ENCODE peak calls at places on chromosome X, in five cellular contexts. X is ascending aorta, O is psoas muscle, Z is Karpas-422, K is small intestine. P is an unnamed sample.

GRCh38 chrX:111181883-111182400 is 86.0 kb downstream of the PAK3 start:
- DNase-seq in X (no peak), O (no peak), Z (no peak), K (no peak), P (no peak)

GRCh38 chrX:55160685-55161552 is 59.2 kb upstream of the PAGE5 start:
- DNase-seq in X (peak; percentile 55), O (peak; percentile 92), Z (peak; percentile 95), K (peak; percentile 87), P (peak; percentile 89)

GRCh38 chrX:45712067-45712466 is 511.4 kb upstream of the DIPK2B start:
- DNase-seq in X (no peak), O (no peak), Z (no peak), K (no peak), P (no peak)

GRCh38 chrX:28205905-28206304 is 224.7 kb upstream of the DCAF8L1 start:
- DNase-seq in X (no peak), O (no peak), Z (no peak), K (peak; percentile 1), P (no peak)

GRCh38 chrX:77628294-77629025 is 157.6 kb downstream of the ATRX start:
- DNase-seq in X (no peak), O (no peak), Z (peak; percentile 46), K (peak; percentile 45), P (no peak)

GRCh38 chrX:10259716-10260115 is 102.9 kb downstream of the CLCN4 start:
- DNase-seq in X (no peak), O (no peak), Z (no peak), K (no peak), P (no peak)

GRCh38 chrX:153525451-153525850 is 8.0 kb downstream of the ATP2B3 start:
- DNase-seq in X (no peak), O (no peak), Z (no peak), K (no peak), P (no peak)

GRCh38 chrX:68808686-68809357 is 20.0 kb upstream of the EFNB1 start:
- DNase-seq in X (no peak), O (no peak), Z (no peak), K (no peak), P (no peak)

GRCh38 chrX:140346711-140347110 is 158.2 kb downstream of the SOX3 start:
- DNase-seq in X (no peak), O (no peak), Z (no peak), K (no peak), P (no peak)

GRCh38 chrX:24396930-24397277 is 36.5 kb downstream of the SUPT20HL1 start:
- DNase-seq in X (no peak), O (no peak), Z (no peak), K (no peak), P (no peak)

GRCh38 chrX:153075366-153075765 is 3.1 kb downstream of the PNMA6A start:
- DNase-seq in X (no peak), O (no peak), Z (no peak), K (no peak), P (no peak)

GRCh38 chrX:8194216-8194615 is 23.1 kb upstream of the VCX2 start:
- DNase-seq in X (no peak), O (no peak), Z (no peak), K (no peak), P (no peak)

GRCh38 chrX:112218388-112218787 is 135.8 kb upstream of the TRPC5 start:
- DNase-seq in X (no peak), O (no peak), Z (no peak), K (no peak), P (no peak)

GRCh38 chrX:123184858-123185251 is 777 bp downstream of the GRIA3 start:
- DNase-seq in X (no peak), O (no peak), Z (no peak), K (no peak), P (no peak)

GRCh38 chrX:46665232-46666162 is 91.9 kb downstream of the CHST7 start:
- DNase-seq in X (no peak), O (no peak), Z (no peak), K (no peak), P (no peak)

GRCh38 chrX:43500240-43500639 is 155.9 kb upstream of the MAOA start:
- DNase-seq in X (no peak), O (no peak), Z (no peak), K (no peak), P (no peak)
- H3K27ac ChIP-seq in X (no peak overlapping the region), O (no peak overlapping the region), Z (no peak overlapping the region), K (no peak overlapping the region), P (no peak overlapping the region)

GRCh38 chrX:78944351-78944750 is 840 bp upstream of the P2RY10 start:
- DNase-seq in X (no peak), O (no peak), Z (no peak), K (no peak), P (no peak)

GRCh38 chrX:78945186-78945912 is at the start of gene P2RY10:
- DNase-seq in X (no peak), O (no peak), Z (peak; percentile 76), K (peak; percentile 35), P (peak; percentile 69)

GRCh38 chrX:78946178-78946896 is 1.1 kb downstream of the P2RY10 start:
- DNase-seq in X (no peak), O (no peak), Z (no peak), K (no peak), P (no peak)

DNA sequence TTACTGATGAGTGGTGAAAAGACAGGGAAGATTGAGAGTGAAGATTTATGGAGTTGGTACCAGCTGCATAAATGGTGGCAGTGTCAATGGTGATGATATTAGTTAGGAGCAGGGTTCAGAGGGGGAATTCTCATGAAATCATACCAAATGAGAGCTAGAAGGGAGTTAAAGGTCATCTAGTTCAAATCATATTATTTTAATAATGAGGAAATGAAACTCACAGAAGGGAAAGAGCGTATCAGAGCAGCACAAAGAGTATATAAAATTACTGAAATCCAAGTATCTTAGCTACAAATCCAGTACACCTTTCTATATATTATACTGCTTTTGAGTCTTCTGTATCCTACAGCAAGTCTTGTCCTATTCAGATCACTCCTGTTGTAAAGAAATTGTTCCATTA is 5.0 kb downstream of the P2RY10 start:
- DNase-seq in X (no peak), O (no peak), Z (peak; percentile 42), K (no peak), P (no peak)
- H3K4me1 ChIP-seq in X (no peaks in the 10 kb centered on the region), O (no peaks in the 10 kb centered on the region), Z (peaks cover 35% of the 10 kb centered on the region), K (no peaks in the 10 kb centered on the region), P (no peaks in the 10 kb centered on the region)

GRCh38 chrX:793216-793770 is 162.7 kb downstream of the SHOX start:
- DNase-seq in X (no peak), O (no peak), Z (no peak), K (no peak), P (no peak)

GRCh38 chrX:790780-791360 is 160.3 kb downstream of the SHOX start:
- DNase-seq in X (no peak), O (no peak), Z (no peak), K (no peak), P (no peak)

GRCh38 chrX:791479-792034 is 161.0 kb downstream of the SHOX start:
- DNase-seq in X (no peak), O (no peak), Z (no peak), K (no peak), P (no peak)

GRCh38 chrX:790031-790430 is 159.4 kb downstream of the SHOX start:
- DNase-seq in X (no peak), O (no peak), Z (no peak), K (no peak), P (no peak)

GRCh38 chrX:794311-794710 is 163.7 kb downstream of the SHOX start:
- DNase-seq in X (no peak), O (no peak), Z (no peak), K (no peak), P (no peak)
- H3K9me3 ChIP-seq in X (no peaks in the 10 kb centered on the region), O (peaks cover 3% of the 10 kb centered on the region), Z (no peaks in the 10 kb centered on the region), K (no peaks in the 10 kb centered on the region), P (no peaks in the 10 kb centered on the region)

DNA sequence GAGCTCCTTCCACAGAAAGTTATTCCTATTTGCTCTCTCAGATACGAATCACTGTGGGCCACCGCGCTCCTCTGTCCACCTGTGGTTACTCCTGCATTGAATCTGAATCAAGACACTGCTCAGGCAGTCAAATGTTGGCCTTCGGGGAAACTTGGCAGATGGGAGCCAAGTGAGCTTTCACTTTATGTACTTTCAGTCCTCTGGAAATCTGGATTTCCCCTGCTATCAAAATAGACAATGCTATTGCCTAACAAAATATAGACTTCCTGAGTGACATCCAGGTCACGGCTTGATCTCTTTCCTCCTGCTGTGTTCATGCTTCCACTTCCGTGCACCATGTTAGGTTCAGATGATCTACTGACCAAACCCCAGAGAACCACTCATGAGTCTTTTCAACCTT is 43.8 kb downstream of the FHL1 start:
- DNase-seq in X (no peak), O (no peak), Z (no peak), K (no peak), P (no peak)
- H3K27ac ChIP-seq in X (peak overlapping the region; percentile 66), O (peak overlapping the region; percentile 95), Z (no peak overlapping the region), K (peak overlapping the region; percentile 39), P (peak overlapping the region; percentile 52)

DNA sequence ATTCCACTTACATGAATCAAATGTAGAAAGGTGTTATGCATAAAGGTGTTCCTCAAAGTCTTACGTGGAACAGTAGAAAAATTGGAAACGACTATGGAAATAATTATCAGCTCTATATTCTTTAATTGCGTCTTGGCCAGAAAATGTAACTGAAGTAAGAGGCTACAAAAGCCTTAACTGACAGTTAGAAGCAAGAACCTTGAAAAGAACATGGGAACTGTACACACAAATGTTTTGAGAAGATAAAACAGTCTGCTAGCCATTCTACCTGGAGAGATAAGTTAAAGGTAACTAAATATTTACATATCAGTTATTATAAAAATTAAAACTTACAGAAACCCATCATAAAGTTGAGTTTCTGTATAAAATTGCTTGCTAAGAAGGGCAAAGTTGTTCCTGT is 172.0 kb upstream of the FTHL17 start:
- DNase-seq in X (no peak), O (no peak), Z (no peak), K (no peak), P (no peak)
- H3K4me1 ChIP-seq in X (no peaks in the 10 kb centered on the region), O (no peaks in the 10 kb centered on the region), Z (no peaks in the 10 kb centered on the region), K (no peaks in the 10 kb centered on the region), P (no peaks in the 10 kb centered on the region)

GRCh38 chrX:151816914-151817313 is 82.4 kb downstream of the CNGA2 start:
- DNase-seq in X (no peak), O (no peak), Z (no peak), K (no peak), P (no peak)
- H3K9me3 ChIP-seq in X (no peaks in the 10 kb centered on the region), O (no peaks in the 10 kb centered on the region), Z (no peaks in the 10 kb centered on the region), K (no peaks in the 10 kb centered on the region), P (no peaks in the 10 kb centered on the region)

DNA sequence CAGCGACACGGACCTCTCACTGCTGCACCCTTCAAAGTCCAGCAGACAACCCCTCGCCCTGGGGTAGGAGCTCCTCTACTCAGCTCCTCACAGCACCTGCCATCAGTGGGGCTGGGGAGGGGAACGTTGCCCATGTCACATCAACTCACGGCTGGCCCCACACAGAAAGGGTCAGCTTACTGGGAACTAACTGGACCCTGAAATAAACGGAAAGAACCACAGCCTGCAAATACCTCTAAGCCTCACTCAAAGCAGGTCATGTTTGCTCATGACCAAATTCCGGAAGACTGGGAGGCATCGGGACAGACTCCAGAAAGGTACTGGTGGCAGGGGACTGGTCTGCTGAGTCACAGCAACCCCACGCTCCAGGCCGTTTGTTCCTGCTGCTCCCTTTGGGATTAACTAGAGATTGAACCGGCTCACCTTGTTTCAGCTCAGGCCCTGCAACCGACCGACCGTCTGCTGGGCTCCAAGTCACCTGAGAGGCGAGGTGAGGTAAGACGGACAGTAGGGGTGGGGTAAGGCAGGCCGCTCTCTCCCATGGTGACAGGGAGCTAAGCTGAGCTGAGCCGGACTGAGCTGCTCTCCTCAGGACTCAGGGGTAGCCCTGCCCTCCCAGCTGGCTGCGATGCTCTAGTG is 5.6 kb downstream of the G6PD start:
- DNase-seq in X (no peak), O (no peak), Z (no peak), K (no peak), P (no peak)
- H3K27ac ChIP-seq in X (peak overlapping the region; percentile 91), O (peak overlapping the region; percentile 73), Z (no peak overlapping the region), K (peak overlapping the region; percentile 67), P (peak overlapping the region; percentile 58)

P was measured in Peyer's patch.